ENCODE peak calls at places on chromosome 5, in six cellular contexts. Z is fibroblast of mammary gland; C is NCI-H1092 treated with DMSO at 0.1 percent for 48 hours; Y is NCI-H2029 treated with DMSO at 0.1 percent for 48 hours; Q is ELF-1; E is stimulated activated CD8-positive, alpha-beta memory T cell treated with anti-CD3 and anti-CD28 coated beads, Interleukin-15, amount 100 ng/mL, for 24 hours. M is an unnamed sample.

GRCh38 chr5:1268056-1268455 is 26.8 kb downstream of the TERT start:
- DNase-seq in Q (no peak), E (no peak), Z (no peak), C (no peak), Y (no peak), M (no peak)

GRCh38 chr5:180007582-180007981 is 64.0 kb downstream of the RNF130 start:
- DNase-seq in Y (no peak), Q (peak; percentile 46), Z (no peak), C (no peak), E (no peak), M (no peak)

GRCh38 chr5:93735378-93735777 is 6.0 kb downstream of the POU5F2 start:
- DNase-seq in E (no peak), C (no peak), Y (peak; percentile 38), Z (peak; percentile 80), Q (no peak), M (no peak)

GRCh38 chr5:82967072-82967471 is 110.1 kb downstream of the TMEM167A start:
- DNase-seq in E (no peak), Y (no peak), Z (no peak), C (no peak), Q (no peak), M (no peak)

GRCh38 chr5:159704160-159704559 is 212.1 kb upstream of the ADRA1B start:
- DNase-seq in Z (peak; percentile 27), E (no peak), Q (no peak), Y (no peak), C (no peak), M (no peak)

GRCh38 chr5:10173716-10174115 is 76.0 kb downstream of the ATPSCKMT start:
- DNase-seq in Y (no peak), C (no peak), E (no peak), Q (no peak), Z (no peak), M (no peak)

GRCh38 chr5:90843443-90843842 is 284.8 kb downstream of the ADGRV1 start:
- DNase-seq in Y (no peak), C (no peak), E (no peak), Q (no peak), Z (no peak), M (no peak)

GRCh38 chr5:14009575-14009974 is 65.1 kb upstream of the DNAH5 start:
- DNase-seq in Z (no peak), E (no peak), C (peak; percentile 36), Y (peak; percentile 45), Q (no peak), M (no peak)

GRCh38 chr5:94361161-94361560 is 257.2 kb downstream of the KIAA0825 start:
- DNase-seq in Y (no peak), Q (no peak), C (no peak), Z (peak; percentile 54), E (no peak), M (no peak)

GRCh38 chr5:141525659-141526058 is 36.8 kb downstream of the PCDHGC5 start:
- DNase-seq in E (no peak), Y (no peak), Z (peak; percentile 40), C (no peak), Q (no peak), M (no peak)

GRCh38 chr5:132916086-132916485 is 42.6 kb downstream of the LEAP2 start:
- DNase-seq in Z (no peak), Q (no peak), Y (no peak), C (no peak), E (no peak), M (no peak)

GRCh38 chr5:88792144-88792840 is 90.7 kb downstream of the MEF2C start:
- DNase-seq in Y (no peak), Z (peak; percentile 48), C (no peak), E (no peak), Q (no peak), M (no peak)

GRCh38 chr5:16013334-16014065 is 166.1 kb downstream of the MARCHF11 start:
- DNase-seq in Y (no peak), Z (no peak), C (no peak), E (no peak), Q (no peak), M (no peak)

GRCh38 chr5:140023611-140024191 is 19.4 kb downstream of the NRG2 start:
- DNase-seq in Q (no peak), Y (no peak), E (no peak), C (no peak), Z (no peak), M (no peak)

GRCh38 chr5:137741718-137742117 is 5.8 kb upstream of the KLHL3 start:
- DNase-seq in Q (no peak), Z (no peak), E (no peak), Y (peak; percentile 69), C (peak; percentile 61), M (no peak)

GRCh38 chr5:139104577-139105271 is 93.4 kb downstream of the SIL1 start:
- DNase-seq in Y (peak; percentile 89), C (peak; percentile 19), Z (peak; percentile 97), E (no peak), Q (no peak), M (no peak)

GRCh38 chr5:38641003-38641402 is 84.6 kb upstream of the LIFR start:
- DNase-seq in Q (no peak), E (no peak), Z (no peak), C (no peak), Y (no peak), M (no peak)

GRCh38 chr5:95958308-95959014 is 3.2 kb downstream of the ELL2 start:
- DNase-seq in Q (no peak), E (no peak), Y (no peak), C (no peak), Z (peak; percentile 56), M (no peak)

GRCh38 chr5:148733601-148734438 is 79.5 kb upstream of the HTR4 start:
- DNase-seq in Z (peak; percentile 80), C (peak; percentile 51), Q (peak; percentile 35), Y (peak; percentile 48), E (peak; percentile 19), M (peak; percentile 79)

GRCh38 chr5:141371572-141372475 is 1.8 kb downstream of the PCDHGB3 start:
- DNase-seq in Z (no peak), C (no peak), E (no peak), Y (no peak), Q (no peak), M (no peak)

M was measured in amygdala.